ENCODE peak calls at places on chromosomes 2 and 18, in four cellular contexts. K is stimulated activated CD8-positive, alpha-beta memory T cell treated with anti-CD3 and anti-CD28 coated beads, Interleukin-15, amount 100 ng/mL, for 1 hour; T is WTC11; Z is HEK293T. I is an unnamed sample.

GRCh38 chr2:211203986-211204385 is 647.6 kb downstream of the CPS1 start:
- DNase-seq in Z (no peak), T (no peak), K (no peak), I (no peak)

GRCh38 chr18:13262839-13263691 is 44.5 kb downstream of the LDLRAD4 start:
- DNase-seq in K (no peak), Z (no peak), T (no peak), I (no peak)

GRCh38 chr18:40935423-40935822 is 1019.6 kb upstream of the PIK3C3 start:
- DNase-seq in Z (peak; percentile 51), T (no peak), K (no peak), I (no peak)

GRCh38 chr2:77519164-77519887 is 2.9 kb downstream of the LRRTM4 start:
- DNase-seq in T (no peak), K (no peak), Z (no peak), I (no peak)

GRCh38 chr2:111185496-111186022 is 64.8 kb downstream of the BCL2L11 start:
- DNase-seq in K (no peak), T (no peak), Z (no peak), I (peak; percentile 85)

GRCh38 chr2:42052702-42053481 is 5.1 kb downstream of the PKDCC start:
- DNase-seq in T (no peak), K (no peak), Z (no peak), I (peak; percentile 61)

GRCh38 chr2:119196301-119197124 is 27.1 kb upstream of the STEAP3 start:
- DNase-seq in Z (no peak), K (no peak), T (no peak), I (no peak)

GRCh38 chr2:233486778-233487552 is 79.6 kb downstream of the USP40 start:
- DNase-seq in K (no peak), Z (no peak), T (no peak), I (no peak)

GRCh38 chr2:207182916-207183315 is 17.2 kb upstream of the KLF7 start:
- DNase-seq in T (no peak), Z (no peak), K (no peak), I (no peak)

GRCh38 chr2:108449410-108450200 is 599 bp downstream of the GCC2 start:
- DNase-seq in K (no peak), T (no peak), Z (peak; percentile 21), I (no peak)

GRCh38 chr2:209636066-209636465 is 135.6 kb upstream of the UNC80 start:
- DNase-seq in T (no peak), Z (no peak), K (no peak), I (no peak)

GRCh38 chr2:145199052-145199451 is 679.1 kb upstream of the ZEB2 start:
- DNase-seq in Z (no peak), K (no peak), T (no peak), I (no peak)

GRCh38 chr2:45046786-45047185 is 37.5 kb upstream of the SIX2 start:
- DNase-seq in T (no peak), Z (no peak), K (no peak), I (no peak)

GRCh38 chr2:238401539-238401938 is 25.2 kb upstream of the ASB1 start:
- DNase-seq in T (no peak), K (no peak), Z (no peak), I (no peak)

GRCh38 chr2:102436284-102436683 is 13.3 kb downstream of the IL18RAP start:
- DNase-seq in K (no peak), Z (no peak), T (no peak), I (no peak)

GRCh38 chr18:24797987-24798386 is 337.6 kb downstream of the HRH4 start:
- DNase-seq in Z (no peak), T (no peak), K (no peak), I (no peak)

GRCh38 chr2:13230221-13230620 is 513.5 kb downstream of the TRIB2 start:
- DNase-seq in Z (no peak), K (no peak), T (no peak), I (no peak)

GRCh38 chr18:76376668-76377358 is 118.2 kb downstream of the ZNF516 start:
- DNase-seq in K (no peak), T (no peak), Z (no peak), I (peak; percentile 66)

GRCh38 chr2:48346124-48346536 is 183.8 kb upstream of the STON1 start:
- DNase-seq in K (no peak), Z (no peak), T (no peak), I (no peak)

GRCh38 chr2:197828464-197829135 is 24.2 kb downstream of the PLCL1 start:
- DNase-seq in T (no peak), Z (no peak), K (no peak), I (no peak)

GRCh38 chr2:7026740-7027139 is 109.5 kb downstream of the RNF144A start:
- DNase-seq in T (no peak), Z (no peak), K (no peak), I (no peak)

GRCh38 chr18:54134053-54134452 is 90.4 kb downstream of the MBD2 start:
- DNase-seq in Z (no peak), T (no peak), K (no peak), I (no peak)

GRCh38 chr2:158816797-158817196 is 21.7 kb downstream of the DAPL1 start:
- DNase-seq in Z (no peak), T (no peak), K (no peak), I (no peak)

GRCh38 chr2:21024198-21024597 is 19.7 kb downstream of the APOB start:
- DNase-seq in K (no peak), Z (no peak), T (no peak), I (no peak)

GRCh38 chr18:55269632-55270031 is 310.4 kb upstream of the CCDC68 start:
- DNase-seq in K (no peak), T (no peak), Z (no peak), I (no peak)

GRCh38 chr2:73291461-73292315 is 1.7 kb downstream of the EGR4 start:
- DNase-seq in K (no peak), Z (peak; percentile 64), T (peak; percentile 70), I (peak; percentile 72)

GRCh38 chr2:127573771-127574170 is 38.3 kb downstream of the MYO7B start:
- DNase-seq in Z (no peak), K (no peak), T (no peak), I (no peak)

GRCh38 chr2:36785179-36785795 is 88.8 kb downstream of the VIT start:
- DNase-seq in Z (peak; percentile 76), T (peak; percentile 71), K (peak; percentile 30), I (no peak)